ENCODE peak calls at places on chromosomes 16 and 17, in eight cellular contexts. J is esophagus muscularis mucosa, N is PC-3, X is sigmoid colon, V is AG10803, M is lung, S is thoracic aorta, C is astrocyte of the spinal cord. E is an unnamed sample.
A peak's percentile ranks its signal among the peaks of the same experiment; 100 is the strongest.

GRCh38 chr17:45246861-45247428 is 14.9 kb downstream of the SPATA32 start:
- DNase-seq in J (no peak), N (peak; percentile 35), X (no peak), V (no peak), M (no peak), S (no peak), C (no peak), E (no peak)

GRCh38 chr17:79871131-79871530 is 31.9 kb upstream of the CBX4 start:
- DNase-seq in J (no peak), N (no peak), X (no peak), V (no peak), M (no peak), S (no peak), C (no peak), E (no peak)

GRCh38 chr16:25868041-25868600 is 176.4 kb downstream of the HS3ST4 start:
- DNase-seq in J (peak; percentile 34), N (no peak), X (no peak), V (no peak), M (no peak), S (no peak), C (no peak), E (no peak)

GRCh38 chr17:76353004-76353598 is 615 bp downstream of the PRPSAP1 start:
- DNase-seq in J (no peak), N (no peak), X (peak; percentile 68), V (no peak), M (no peak), S (no peak), C (no peak), E (no peak)

GRCh38 chr16:719815-720506 is 985 bp upstream of the ANTKMT start:
- DNase-seq in J (no peak), N (peak; percentile 53), X (no peak), V (no peak), M (no peak), S (no peak), C (no peak), E (no peak)

GRCh38 chr17:79904865-79905264 is 65.6 kb upstream of the CBX4 start:
- DNase-seq in J (no peak), N (no peak), X (no peak), V (no peak), M (no peak), S (no peak), C (no peak), E (no peak)

GRCh38 chr17:46088595-46088994 is 89.5 kb downstream of the STH start:
- DNase-seq in J (no peak), N (no peak), X (no peak), V (no peak), M (no peak), S (no peak), C (no peak), E (no peak)

GRCh38 chr16:57533618-57534336 is 2.6 kb downstream of the CCDC102A start:
- DNase-seq in J (no peak), N (no peak), X (peak; percentile 72), V (no peak), M (no peak), S (no peak), C (no peak), E (no peak)

GRCh38 chr17:70084476-70084875 is 9.5 kb downstream of the KCNJ16 start:
- DNase-seq in J (no peak), N (no peak), X (no peak), V (no peak), M (no peak), S (no peak), C (no peak), E (no peak)

GRCh38 chr17:38464251-38464722 is 36.0 kb downstream of the ARHGAP23 start:
- DNase-seq in J (no peak), N (no peak), X (peak; percentile 87), V (peak; percentile 74), M (no peak), S (peak; percentile 55), C (peak; percentile 29), E (peak; percentile 68)

GRCh38 chr17:2022647-2023046 is 2.5 kb downstream of the RTN4RL1 start:
- DNase-seq in J (no peak), N (no peak), X (no peak), V (no peak), M (peak; percentile 42), S (no peak), C (no peak), E (no peak)

GRCh38 chr16:49337814-49338350 is 35.7 kb upstream of the C16orf78 start:
- DNase-seq in J (peak; percentile 88), N (no peak), X (peak; percentile 13), V (no peak), M (no peak), S (no peak), C (no peak), E (no peak)

GRCh38 chr16:23869052-23869451 is 33.3 kb downstream of the PRKCB start:
- DNase-seq in J (no peak), N (no peak), X (no peak), V (no peak), M (no peak), S (no peak), C (no peak), E (no peak)

GRCh38 chr16:49405123-49405522 is 31.5 kb downstream of the C16orf78 start:
- DNase-seq in J (no peak), N (no peak), X (no peak), V (no peak), M (no peak), S (no peak), C (no peak), E (no peak)

GRCh38 chr17:39595294-39595693 is 12.4 kb downstream of the NEUROD2 start:
- DNase-seq in J (no peak), N (no peak), X (no peak), V (no peak), M (no peak), S (no peak), C (no peak), E (no peak)
- H3K4me3 ChIP-seq in J (no peak overlapping the region), N (no peak overlapping the region), X (no peak overlapping the region), V (no peak overlapping the region), M (no peak overlapping the region), S (no peak overlapping the region), C (no peak overlapping the region), E (no peak overlapping the region)

GRCh38 chr17:42553866-42554249 is 1.1 kb downstream of the HSD17B1 start:
- DNase-seq in J (no peak), N (peak; percentile 32), X (no peak), V (no peak), M (no peak), S (no peak), C (no peak), E (peak; percentile 26)
- TF ChIP-seq CTCF in J (no peak), N (no peak), X (no peak), V (peak; percentile 11), M (no peak), S (no peak), C (no peak), E (no peak)

DNA sequence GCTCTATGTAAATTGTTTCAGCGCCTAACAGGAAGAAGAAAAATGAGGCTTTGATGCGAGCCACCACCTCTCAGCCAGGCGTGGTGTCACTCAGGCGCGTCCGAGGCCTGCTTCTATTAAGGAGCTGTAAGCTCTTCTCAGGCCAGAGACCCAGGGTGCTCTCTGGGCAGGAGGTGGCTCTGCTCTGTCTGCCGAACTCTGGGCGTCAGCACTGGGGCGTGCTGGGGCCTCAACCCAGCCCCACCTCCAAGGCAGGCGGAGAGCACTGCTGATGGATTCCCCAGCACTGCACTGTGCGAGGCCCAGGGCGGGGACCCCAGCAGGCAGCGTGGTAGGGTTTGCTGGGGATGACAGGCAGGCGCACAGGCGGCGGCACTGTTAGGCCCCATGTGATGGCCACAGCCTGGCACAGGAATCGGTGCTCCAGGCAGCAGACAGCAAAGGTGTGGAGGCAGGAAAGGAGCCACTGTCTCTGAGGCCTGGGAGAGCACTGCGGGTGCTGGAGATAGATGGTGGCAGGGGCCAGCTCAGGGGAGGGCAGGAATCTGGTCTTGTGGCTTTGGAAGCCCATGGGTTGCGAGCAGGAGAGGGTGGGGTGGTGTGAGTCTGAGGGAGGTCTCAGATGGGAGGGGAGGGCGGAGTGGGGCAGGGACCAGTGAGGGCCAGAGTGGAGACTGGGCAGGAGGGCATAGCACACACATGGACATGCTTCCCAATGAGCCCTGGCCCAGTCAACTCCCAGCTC is 70.3 kb downstream of the SREBF1 start:
- DNase-seq in J (no peak), N (no peak), X (no peak), V (no peak), M (no peak), S (no peak), C (no peak), E (no peak)
- H3K4me3 ChIP-seq in J (no peak overlapping the region), N (no peak overlapping the region), X (no peak overlapping the region), V (no peak overlapping the region), M (no peak overlapping the region), S (no peak overlapping the region), C (no peak overlapping the region), E (no peak overlapping the region)

GRCh38 chr17:39744836-39745215 is 7.1 kb downstream of the GRB7 start:
- DNase-seq in J (no peak), N (no peak), X (no peak), V (no peak), M (no peak), S (no peak), C (no peak), E (no peak)
- TF ChIP-seq CTCF in J (no peak), N (no peak), X (no peak), V (no peak), M (no peak), S (no peak), C (no peak), E (no peak)

GRCh38 chr17:48571826-48572417 is 6.2 kb downstream of the HOXB4 start:
- DNase-seq in J (no peak), N (no peak), X (no peak), V (no peak), M (no peak), S (no peak), C (no peak), E (no peak)
- H3K4me3 ChIP-seq in J (peak overlapping the region; percentile 41), N (no peak overlapping the region), X (no peak overlapping the region), V (peak overlapping the region; percentile 59), M (no peak overlapping the region), S (peak overlapping the region; percentile 64), C (peak overlapping the region; percentile 77), E (no peak overlapping the region)

DNA sequence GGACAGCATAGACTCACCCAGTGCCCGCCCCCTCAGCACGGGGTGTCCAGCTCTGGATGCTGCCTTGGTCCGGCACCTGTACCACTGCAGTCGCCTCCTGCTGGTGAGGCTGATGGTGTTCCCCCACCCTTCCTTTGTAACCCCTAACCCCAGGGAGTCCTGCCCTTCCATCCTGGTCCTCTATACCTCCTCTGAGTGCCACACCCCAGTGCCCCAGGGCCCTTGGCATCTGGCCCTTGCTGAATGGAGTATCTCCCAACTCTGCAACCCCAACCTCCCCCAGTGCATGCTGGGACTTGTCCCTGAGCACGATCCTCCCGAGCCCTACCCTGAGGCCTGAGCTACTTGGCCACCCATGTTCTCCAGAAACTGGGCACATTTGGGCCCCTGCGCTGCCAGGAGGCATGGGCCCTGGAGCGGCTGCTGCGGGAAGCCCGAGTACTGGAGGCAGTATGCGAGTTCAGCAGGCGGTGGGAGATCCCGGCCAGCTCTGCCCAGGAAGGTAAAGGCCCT is 15.8 kb downstream of the RIPOR1 start:
- DNase-seq in J (peak; percentile 83), N (no peak), X (no peak), V (no peak), M (no peak), S (no peak), C (no peak), E (no peak)
- TF ChIP-seq CTCF in J (no peak), N (no peak), X (no peak), V (no peak), M (no peak), S (no peak), C (peak; percentile 1), E (peak; percentile 17)

E was measured in cardiac fibroblast.